ENCODE peak calls at places on chromosome 7, in four cellular contexts. One of them, this sample, is unnamed.

GRCh38 chr7:50792342-50793114 is 9.8 kb upstream of the GRB10 start:
- DNase-seq in WTC11: peak
- DNase-seq in GM12878: no peak
- DNase-seq in K562: peak
- DNase-seq in this sample: no peak

GRCh38 chr7:33961948-33962347 is 56.6 kb downstream of the BMPER start:
- DNase-seq in WTC11: no peak
- DNase-seq in GM12878: no peak
- DNase-seq in K562: no peak
- DNase-seq in this sample: no peak

GRCh38 chr7:3884543-3884942 is 583.5 kb downstream of the SDK1 start:
- DNase-seq in WTC11: no peak
- DNase-seq in GM12878: no peak
- DNase-seq in K562: no peak
- DNase-seq in this sample: no peak

GRCh38 chr7:143003393-143004051 is 23.4 kb downstream of the OR9A2 start:
- DNase-seq in WTC11: no peak
- DNase-seq in GM12878: peak
- DNase-seq in K562: peak
- DNase-seq in this sample: peak

GRCh38 chr7:150983893-150984368 is 5.8 kb upstream of the KCNH2 start:
- DNase-seq in WTC11: peak
- DNase-seq in GM12878: no peak
- DNase-seq in K562: peak
- DNase-seq in this sample: no peak

GRCh38 chr7:105015631-105015965 is 1.6 kb downstream of the KMT2E start:
- DNase-seq in WTC11: no peak
- DNase-seq in GM12878: no peak
- DNase-seq in K562: peak
- DNase-seq in this sample: no peak

GRCh38 chr7:157047148-157047547 is 36.7 kb upstream of the MNX1 start:
- DNase-seq in WTC11: no peak
- DNase-seq in GM12878: no peak
- DNase-seq in K562: no peak
- DNase-seq in this sample: no peak

GRCh38 chr7:2761801-2762497 is 73.9 kb downstream of the AMZ1 start:
- DNase-seq in WTC11: no peak
- DNase-seq in GM12878: no peak
- DNase-seq in K562: no peak
- DNase-seq in this sample: no peak

GRCh38 chr7:7565746-7566650 is 686 bp upstream of the MIOS start:
- DNase-seq in WTC11: no peak
- DNase-seq in GM12878: no peak
- DNase-seq in K562: no peak
- DNase-seq in this sample: peak

GRCh38 chr7:149723082-149723767 is 50.2 kb downstream of the ZNF467 start:
- DNase-seq in WTC11: no peak
- DNase-seq in GM12878: no peak
- DNase-seq in K562: no peak
- DNase-seq in this sample: no peak

GRCh38 chr7:121102619-121103018 is 114.1 kb downstream of the CPED1 start:
- DNase-seq in WTC11: no peak
- DNase-seq in GM12878: no peak
- DNase-seq in K562: no peak
- DNase-seq in this sample: no peak

GRCh38 chr7:133590795-133591194 is 337.9 kb downstream of the EXOC4 start:
- DNase-seq in WTC11: no peak
- DNase-seq in GM12878: no peak
- DNase-seq in K562: no peak
- DNase-seq in this sample: no peak

GRCh38 chr7:22319424-22320403 is 37.2 kb downstream of the RAPGEF5 start:
- DNase-seq in WTC11: no peak
- DNase-seq in GM12878: no peak
- DNase-seq in K562: no peak
- DNase-seq in this sample: no peak

GRCh38 chr7:13279854-13280435 is 592.5 kb downstream of the ARL4A start:
- DNase-seq in WTC11: no peak
- DNase-seq in GM12878: no peak
- DNase-seq in K562: no peak
- DNase-seq in this sample: peak

GRCh38 chr7:81245353-81245752 is 326.5 kb upstream of the SEMA3C start:
- DNase-seq in WTC11: peak
- DNase-seq in GM12878: no peak
- DNase-seq in K562: no peak
- DNase-seq in this sample: no peak

GRCh38 chr7:133562617-133563016 is 309.7 kb downstream of the EXOC4 start:
- DNase-seq in WTC11: no peak
- DNase-seq in GM12878: no peak
- DNase-seq in K562: no peak
- DNase-seq in this sample: no peak

GRCh38 chr7:28078036-28078901 is 102.3 kb downstream of the JAZF1 start:
- DNase-seq in WTC11: peak
- DNase-seq in GM12878: no peak
- DNase-seq in K562: peak
- DNase-seq in this sample: peak

GRCh38 chr7:38171558-38172403 is 6.3 kb upstream of the STARD3NL start:
- DNase-seq in WTC11: no peak
- DNase-seq in GM12878: peak
- DNase-seq in K562: no peak
- DNase-seq in this sample: no peak

GRCh38 chr7:96670338-96671289 is 39.0 kb downstream of the SEM1 start:
- DNase-seq in WTC11: no peak
- DNase-seq in GM12878: no peak
- DNase-seq in K562: no peak
- DNase-seq in this sample: no peak

GRCh38 chr7:21767300-21767900 is 178.3 kb downstream of the CDCA7L start:
- DNase-seq in WTC11: peak
- DNase-seq in GM12878: peak
- DNase-seq in K562: peak
- DNase-seq in this sample: peak

GRCh38 chr7:154769527-154769926 is 233.4 kb downstream of the PAXIP1 start:
- DNase-seq in WTC11: no peak
- DNase-seq in GM12878: no peak
- DNase-seq in K562: no peak
- DNase-seq in this sample: no peak

GRCh38 chr7:47501406-47501805 is 80.5 kb downstream of the TNS3 start:
- DNase-seq in WTC11: no peak
- DNase-seq in GM12878: no peak
- DNase-seq in K562: no peak
- DNase-seq in this sample: no peak

GRCh38 chr7:44467217-44467548 is 23.3 kb downstream of the NUDCD3 start:
- DNase-seq in WTC11: no peak
- DNase-seq in GM12878: no peak
- DNase-seq in K562: no peak
- DNase-seq in this sample: no peak

GRCh38 chr7:46939558-46939957 is 642.4 kb downstream of the TNS3 start:
- DNase-seq in WTC11: no peak
- DNase-seq in GM12878: no peak
- DNase-seq in K562: no peak
- DNase-seq in this sample: no peak

GRCh38 chr7:125492521-125492920 is 562.9 kb upstream of the POT1 start:
- DNase-seq in WTC11: no peak
- DNase-seq in GM12878: no peak
- DNase-seq in K562: no peak
- DNase-seq in this sample: no peak

GRCh38 chr7:107725138-107725740 is 18.7 kb upstream of the CBLL1 start:
- DNase-seq in WTC11: peak
- DNase-seq in GM12878: peak
- DNase-seq in K562: peak
- DNase-seq in this sample: peak

GRCh38 chr7:100840470-100841100 is 11.9 kb upstream of the SLC12A9 start:
- DNase-seq in WTC11: no peak
- DNase-seq in GM12878: no peak
- DNase-seq in K562: no peak
- DNase-seq in this sample: peak

GRCh38 chr7:1255817-1256340 is 23.2 kb downstream of the UNCX start:
- DNase-seq in WTC11: peak
- DNase-seq in GM12878: no peak
- DNase-seq in K562: no peak
- DNase-seq in this sample: no peak

GRCh38 chr7:128791968-128792319 is at the start of gene CCDC136:
- DNase-seq in WTC11: peak
- DNase-seq in GM12878: no peak
- DNase-seq in K562: no peak
- DNase-seq in this sample: no peak

GRCh38 chr7:150665075-150665794 is 20.3 kb upstream of the GIMAP2 start:
- DNase-seq in WTC11: no peak
- DNase-seq in GM12878: no peak
- DNase-seq in K562: no peak
- DNase-seq in this sample: no peak

GRCh38 chr7:4733936-4734528 is 41.4 kb upstream of the AP5Z1 start:
- DNase-seq in WTC11: no peak
- DNase-seq in GM12878: no peak
- DNase-seq in K562: no peak
- DNase-seq in this sample: no peak

GRCh38 chr7:47580811-47581331 is 1.0 kb downstream of the TNS3 start:
- DNase-seq in WTC11: no peak
- DNase-seq in GM12878: no peak
- DNase-seq in K562: no peak
- DNase-seq in this sample: peak

GRCh38 chr7:110573862-110574528 is 516.9 kb upstream of the LRRN3 start:
- DNase-seq in WTC11: no peak
- DNase-seq in GM12878: no peak
- DNase-seq in K562: no peak
- DNase-seq in this sample: peak

GRCh38 chr7:141354251-141354650 is 197.0 kb upstream of the AGK start:
- DNase-seq in WTC11: no peak
- DNase-seq in GM12878: no peak
- DNase-seq in K562: no peak
- DNase-seq in this sample: no peak

GRCh38 chr7:22787936-22788335 is 34.7 kb downstream of the TOMM7 start:
- DNase-seq in WTC11: no peak
- DNase-seq in GM12878: no peak
- DNase-seq in K562: no peak
- DNase-seq in this sample: no peak

GRCh38 chr7:158469396-158470051 is 118.1 kb downstream of the PTPRN2 start:
- DNase-seq in WTC11: no peak
- DNase-seq in GM12878: no peak
- DNase-seq in K562: no peak
- DNase-seq in this sample: no peak

GRCh38 chr7:68417659-68418058 is 1180.6 kb upstream of the AUTS2 start:
- DNase-seq in WTC11: no peak
- DNase-seq in GM12878: no peak
- DNase-seq in K562: peak
- DNase-seq in this sample: no peak

GRCh38 chr7:5422324-5423271 is 1.0 kb downstream of the TNRC18 start:
- DNase-seq in WTC11: no peak
- DNase-seq in GM12878: no peak
- DNase-seq in K562: peak
- DNase-seq in this sample: peak

GRCh38 chr7:41117431-41117830 is 585.5 kb downstream of the INHBA start:
- DNase-seq in WTC11: no peak
- DNase-seq in GM12878: no peak
- DNase-seq in K562: no peak
- DNase-seq in this sample: no peak

GRCh38 chr7:55188590-55189446 is 170.0 kb downstream of the EGFR start:
- DNase-seq in WTC11: no peak
- DNase-seq in GM12878: no peak
- DNase-seq in K562: no peak
- DNase-seq in this sample: peak
- TF ChIP-seq TCF7 in WTC11: no peak
- TF ChIP-seq TCF7 in GM12878: no peak
- TF ChIP-seq TCF7 in K562: no peak
- TF ChIP-seq TCF7 in this sample: peak

DNA sequence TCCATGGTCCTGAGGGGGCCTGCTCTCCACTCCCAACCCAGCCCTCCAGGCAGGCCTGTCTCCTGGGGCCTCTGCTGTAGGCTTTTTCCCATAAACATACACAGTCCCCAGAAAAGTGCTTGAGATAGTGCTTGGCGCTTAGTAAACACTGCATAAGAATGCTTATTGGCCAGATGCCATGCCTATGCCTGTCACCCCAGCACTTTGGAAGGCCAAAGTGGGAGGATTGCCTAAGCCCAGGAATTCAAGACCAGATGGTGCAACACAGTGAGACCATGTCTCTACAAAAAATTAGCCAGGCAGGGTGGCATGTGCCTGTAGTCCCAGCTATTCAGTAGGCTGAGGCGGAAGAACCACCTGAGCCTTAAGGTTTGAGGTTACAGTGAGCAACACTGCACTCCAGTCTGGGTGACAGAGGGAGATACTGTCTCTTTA is 24.6 kb upstream of the ASL start:
- DNase-seq in WTC11: no peak
- DNase-seq in GM12878: no peak
- DNase-seq in K562: no peak
- DNase-seq in this sample: peak
- TF ChIP-seq TCF7 in WTC11: no peak
- TF ChIP-seq TCF7 in GM12878: no peak
- TF ChIP-seq TCF7 in K562: no peak
- TF ChIP-seq TCF7 in this sample: no peak

GRCh38 chr7:126662826-126663225 is 589.9 kb downstream of the GRM8 start:
- DNase-seq in WTC11: no peak
- DNase-seq in GM12878: no peak
- DNase-seq in K562: no peak
- DNase-seq in this sample: no peak

GRCh38 chr7:126667742-126668366 is 584.9 kb downstream of the GRM8 start:
- DNase-seq in WTC11: no peak
- DNase-seq in GM12878: no peak
- DNase-seq in K562: peak
- DNase-seq in this sample: no peak

GRCh38 chr7:126668367-126668752 is 584.4 kb downstream of the GRM8 start:
- DNase-seq in WTC11: no peak
- DNase-seq in GM12878: no peak
- DNase-seq in K562: peak
- DNase-seq in this sample: no peak
- TF ChIP-seq TCF7 in WTC11: no peak
- TF ChIP-seq TCF7 in GM12878: no peak
- TF ChIP-seq TCF7 in K562: no peak
- TF ChIP-seq TCF7 in this sample: no peak

DNA sequence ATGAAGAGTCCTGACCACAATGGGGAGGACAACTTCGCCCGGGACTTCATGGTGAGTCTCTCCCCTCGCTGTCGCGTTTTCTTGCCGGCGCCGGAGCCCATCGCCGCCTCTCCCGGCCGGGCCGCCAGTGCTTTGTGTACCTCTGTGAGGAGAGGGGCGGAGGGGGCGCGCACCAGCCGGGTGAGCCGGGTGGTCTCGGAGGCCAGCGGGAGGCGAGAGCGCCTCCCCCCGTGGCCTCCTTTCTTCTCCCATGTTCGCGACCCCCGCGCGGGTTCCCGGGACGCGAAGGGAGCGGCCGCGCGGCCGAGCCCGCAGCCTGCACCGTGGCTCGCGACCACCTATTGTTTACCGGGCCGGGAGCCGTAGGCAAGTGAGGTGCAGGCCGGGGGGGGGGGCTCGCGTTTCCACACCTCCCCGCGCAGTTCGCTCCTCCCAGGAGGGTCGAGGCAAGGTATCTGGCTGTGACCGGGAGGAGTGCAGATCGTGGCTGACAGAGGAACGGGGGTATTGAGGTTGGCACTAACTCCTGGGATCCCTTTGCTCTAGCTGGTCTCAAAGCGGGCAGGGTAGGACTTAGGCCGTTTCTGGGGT is 595 bp downstream of the PTPN12 start:
- DNase-seq in WTC11: peak
- DNase-seq in GM12878: no peak
- DNase-seq in K562: peak
- DNase-seq in this sample: peak
- TF ChIP-seq TCF7 in WTC11: no peak
- TF ChIP-seq TCF7 in GM12878: no peak
- TF ChIP-seq TCF7 in K562: no peak
- TF ChIP-seq TCF7 in this sample: no peak